ENCODE peak calls at places on chromosomes 16 and 17, in six cellular contexts. G is fibroblast of lung, P is tibial nerve, M is IMR-90, U is left lung, A is thoracic aorta. Q is an unnamed sample. For H3K36me3 and H3K4me1, the result is how much of the 10 kb centered on the place peaks cover.

GRCh38 chr16:56289862-56290261 is 98.6 kb downstream of the GNAO1 start:
- DNase-seq in G (no peak), A (no peak), P (no peak), U (no peak), M (no peak), Q (no peak)

GRCh38 chr16:71781741-71782140 is 26.9 kb downstream of the AP1G1 start:
- DNase-seq in G (peak), M (peak), P (no peak), U (no peak), A (no peak), Q (no peak)

GRCh38 chr17:57294629-57295501 is 38.5 kb downstream of the MSI2 start:
- DNase-seq in P (no peak), A (no peak), U (no peak), G (peak), M (peak), Q (no peak)

GRCh38 chr16:27304102-27304501 is 9.7 kb upstream of the IL4R start:
- DNase-seq in A (no peak), U (no peak), M (no peak), P (no peak), G (no peak), Q (no peak)

GRCh38 chr17:41917192-41917591 is 1.6 kb downstream of the ACLY start:
- DNase-seq in M (peak), G (peak), A (no peak), U (no peak), P (peak), Q (peak)

GRCh38 chr17:60604686-60605334 is 4.8 kb downstream of the PPM1D start:
- DNase-seq in P (no peak), M (peak), U (no peak), A (peak), G (peak), Q (no peak)

GRCh38 chr17:35878361-35878760 is 1.8 kb downstream of the CCL5 start:
- DNase-seq in M (no peak), P (no peak), U (no peak), A (no peak), G (no peak), Q (no peak)

GRCh38 chr16:47316686-47317085 is 144.2 kb downstream of the ITFG1 start:
- DNase-seq in M (no peak), G (no peak), U (no peak), P (no peak), A (no peak), Q (no peak)

GRCh38 chr16:48558269-48558915 is 51.6 kb downstream of the N4BP1 start:
- DNase-seq in M (peak), U (no peak), P (no peak), G (no peak), A (no peak), Q (no peak)

GRCh38 chr16:17784073-17784472 is 313.3 kb upstream of the XYLT1 start:
- DNase-seq in M (peak), G (peak), U (no peak), P (no peak), A (no peak), Q (no peak)

GRCh38 chr16:84761448-84762368 is 58.1 kb upstream of the CRISPLD2 start:
- DNase-seq in M (peak), U (no peak), P (no peak), A (no peak), G (peak), Q (no peak)

GRCh38 chr16:12518238-12519004 is 285.3 kb downstream of the CPPED1 start:
- DNase-seq in P (no peak), G (no peak), M (no peak), U (no peak), A (no peak), Q (no peak)

GRCh38 chr16:85554791-85555548 is 58.2 kb upstream of the GSE1 start:
- DNase-seq in U (peak), G (peak), P (no peak), A (peak), M (peak), Q (peak)

GRCh38 chr17:61251939-61252865 is 147.4 kb upstream of the TBX2 start:
- DNase-seq in A (peak), M (peak), G (peak), U (peak), P (peak), Q (peak)

GRCh38 chr16:89764711-89765201 is 43.4 kb downstream of the ZNF276 start:
- DNase-seq in M (no peak), U (no peak), G (no peak), A (peak), P (peak), Q (peak)

GRCh38 chr17:44925731-44926697 is 10.7 kb upstream of the GFAP start:
- DNase-seq in P (no peak), A (no peak), G (no peak), U (peak), M (no peak), Q (no peak)

GRCh38 chr16:7397901-7398300 is 65.3 kb downstream of the RBFOX1 start:
- DNase-seq in M (no peak), U (no peak), P (no peak), A (no peak), G (peak), Q (no peak)

GRCh38 chr16:89350701-89351380 is 133.3 kb downstream of the ZNF778 start:
- DNase-seq in U (no peak), M (peak), A (no peak), G (peak), P (no peak), Q (no peak)

GRCh38 chr16:75496546-75496945 is 1.3 kb upstream of the CHST6 start:
- DNase-seq in U (no peak), A (no peak), P (no peak), M (no peak), G (peak), Q (no peak)

DNA sequence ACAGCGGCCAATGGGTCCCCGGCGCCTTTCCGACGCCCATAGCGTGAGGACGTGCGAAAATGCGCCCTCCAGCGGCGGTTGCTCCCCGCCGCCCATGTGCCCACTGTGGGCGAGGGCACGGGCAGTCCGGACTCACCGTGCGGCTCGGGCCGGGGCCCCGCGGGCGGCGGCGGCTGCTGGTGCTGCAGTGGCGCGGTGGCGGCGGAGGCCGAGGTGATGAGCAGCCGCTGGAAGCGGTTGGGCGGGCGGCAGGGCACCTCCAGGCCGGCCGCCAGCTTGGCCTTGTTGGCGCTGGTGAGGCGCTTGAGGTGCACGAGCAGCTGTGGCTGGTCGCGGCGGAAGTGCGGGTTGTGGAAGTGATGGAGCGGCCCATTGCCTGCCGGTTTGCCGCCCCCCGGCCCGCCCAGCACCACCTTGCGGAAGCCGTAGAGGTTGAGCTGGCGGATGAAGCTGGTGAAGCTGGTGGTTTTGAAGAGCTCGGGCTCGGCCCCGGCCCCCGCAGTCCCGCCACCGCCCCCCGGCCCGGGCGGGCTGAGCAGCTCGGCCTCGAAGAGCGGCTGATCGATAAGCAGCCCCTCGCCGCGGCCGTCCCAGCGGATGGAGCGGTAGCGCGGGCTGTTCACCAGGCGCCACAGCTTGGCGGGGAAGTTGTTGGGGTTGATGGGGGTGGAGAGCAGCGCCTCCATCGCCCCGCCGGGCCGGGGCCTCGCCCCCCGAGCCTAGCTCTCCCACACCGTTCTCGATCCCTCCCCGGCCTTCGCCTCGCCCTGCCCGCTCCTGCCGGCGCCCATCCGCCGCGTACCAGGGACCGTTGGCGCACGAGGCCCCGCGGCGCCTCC is at the start of gene HSF5:
- DNase-seq in A (no peak), U (peak), P (no peak), M (no peak), G (peak), Q (peak)
- H3K4me3 ChIP-seq in A (peak), U (peak), P (peak), M (no peak), G (no peak), Q (peak)

GRCh38 chr16:81699596-81699995 is 79.5 kb upstream of the PLCG2 start:
- DNase-seq in M (no peak), U (peak), A (no peak), P (no peak), G (no peak), Q (no peak)

GRCh38 chr16:81697321-81697885 is 81.7 kb upstream of the PLCG2 start:
- DNase-seq in M (peak), P (no peak), U (peak), A (no peak), G (peak), Q (no peak)

GRCh38 chr16:81696136-81696958 is 82.7 kb upstream of the PLCG2 start:
- DNase-seq in M (no peak), P (no peak), A (no peak), G (no peak), U (peak), Q (no peak)

GRCh38 chr16:81696959-81697293 is 82.2 kb upstream of the PLCG2 start:
- DNase-seq in A (no peak), U (peak), P (no peak), G (no peak), M (no peak), Q (no peak)

GRCh38 chr16:81697886-81698635 is 81.0 kb upstream of the PLCG2 start:
- DNase-seq in P (no peak), M (no peak), G (peak), U (peak), A (no peak), Q (no peak)
- H3K36me3 ChIP-seq in P (half or more), M (under half), G (under half), U (half or more), A (under half), Q (under half)

GRCh38 chr17:1643999-1644492 is 1.5 kb downstream of the SCARF1 start:
- DNase-seq in M (no peak), G (peak), P (no peak), U (no peak), A (no peak), Q (no peak)

GRCh38 chr17:1643293-1643998 is 2.1 kb downstream of the SCARF1 start:
- DNase-seq in P (no peak), A (no peak), M (no peak), U (peak), G (no peak), Q (peak)

GRCh38 chr17:1645207-1646171 is at the start of gene SCARF1:
- DNase-seq in A (no peak), M (no peak), G (no peak), U (peak), P (peak), Q (peak)

GRCh38 chr17:1646199-1646875 is 805 bp upstream of the SCARF1 start:
- DNase-seq in A (no peak), M (no peak), P (no peak), U (peak), G (no peak), Q (no peak)

DNA sequence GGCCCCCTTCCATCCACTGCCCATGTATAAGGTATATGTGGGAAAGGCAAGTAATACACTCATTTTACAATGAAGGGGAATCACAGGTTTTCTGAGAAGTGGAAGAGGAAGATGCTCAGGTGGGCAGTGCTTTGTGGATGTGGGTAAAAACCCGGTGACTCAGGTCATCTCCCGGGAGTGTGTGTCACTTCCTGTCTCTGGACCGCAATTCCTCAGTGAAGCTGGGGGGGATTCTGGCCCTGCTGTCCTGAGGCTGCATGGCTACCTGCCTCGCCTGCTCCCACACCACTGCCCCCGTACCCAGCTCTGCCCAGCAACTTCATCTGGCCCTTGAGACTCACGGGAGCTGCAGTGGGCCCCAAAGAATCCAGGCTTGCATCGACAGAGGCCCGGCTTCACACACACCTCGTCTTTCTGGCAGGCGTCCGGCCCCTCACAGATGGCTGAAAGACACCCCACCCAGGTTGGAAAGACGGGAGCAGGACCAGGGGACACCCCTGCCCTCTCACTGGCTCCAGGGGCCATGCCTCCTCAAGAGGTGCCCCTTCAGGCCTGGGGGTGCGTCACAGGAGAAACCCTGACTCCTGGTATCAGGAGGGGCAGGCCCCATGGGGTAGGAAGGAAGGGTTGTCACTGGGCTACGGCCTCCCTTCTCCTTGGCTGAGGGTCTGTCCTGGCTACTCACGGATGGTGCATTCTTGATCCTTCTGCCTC is 882 bp downstream of the SCARF1 start:
- DNase-seq in U (peak), A (no peak), P (no peak), G (peak), M (peak), Q (no peak)
- H3K4me1 ChIP-seq in U (half or more), A (under half), P (under half), G (under half), M (under half), Q (under half)

GRCh38 chr17:77428020-77428781 is 287.4 kb downstream of the SEC14L1 start:
- DNase-seq in G (no peak), A (no peak), U (no peak), P (no peak), M (no peak), Q (no peak)
- H3K4me3 ChIP-seq in G (no peak), A (no peak), U (no peak), P (no peak), M (no peak), Q (no peak)

GRCh38 chr16:50229149-50229726 is 37.1 kb upstream of the ADCY7 start:
- DNase-seq in A (no peak), P (no peak), G (no peak), M (no peak), U (no peak), Q (no peak)
- H3K36me3 ChIP-seq in A (under half), P (half or more), G (under half), M (under half), U (half or more), Q (under half)

GRCh38 chr16:51180719-51181494 is 29.8 kb upstream of the SALL1 start:
- DNase-seq in G (no peak), M (no peak), P (no peak), A (no peak), U (no peak), Q (no peak)
- H3K4me1 ChIP-seq in G (under half), M (under half), P (under half), A (under half), U (under half), Q (under half)

DNA sequence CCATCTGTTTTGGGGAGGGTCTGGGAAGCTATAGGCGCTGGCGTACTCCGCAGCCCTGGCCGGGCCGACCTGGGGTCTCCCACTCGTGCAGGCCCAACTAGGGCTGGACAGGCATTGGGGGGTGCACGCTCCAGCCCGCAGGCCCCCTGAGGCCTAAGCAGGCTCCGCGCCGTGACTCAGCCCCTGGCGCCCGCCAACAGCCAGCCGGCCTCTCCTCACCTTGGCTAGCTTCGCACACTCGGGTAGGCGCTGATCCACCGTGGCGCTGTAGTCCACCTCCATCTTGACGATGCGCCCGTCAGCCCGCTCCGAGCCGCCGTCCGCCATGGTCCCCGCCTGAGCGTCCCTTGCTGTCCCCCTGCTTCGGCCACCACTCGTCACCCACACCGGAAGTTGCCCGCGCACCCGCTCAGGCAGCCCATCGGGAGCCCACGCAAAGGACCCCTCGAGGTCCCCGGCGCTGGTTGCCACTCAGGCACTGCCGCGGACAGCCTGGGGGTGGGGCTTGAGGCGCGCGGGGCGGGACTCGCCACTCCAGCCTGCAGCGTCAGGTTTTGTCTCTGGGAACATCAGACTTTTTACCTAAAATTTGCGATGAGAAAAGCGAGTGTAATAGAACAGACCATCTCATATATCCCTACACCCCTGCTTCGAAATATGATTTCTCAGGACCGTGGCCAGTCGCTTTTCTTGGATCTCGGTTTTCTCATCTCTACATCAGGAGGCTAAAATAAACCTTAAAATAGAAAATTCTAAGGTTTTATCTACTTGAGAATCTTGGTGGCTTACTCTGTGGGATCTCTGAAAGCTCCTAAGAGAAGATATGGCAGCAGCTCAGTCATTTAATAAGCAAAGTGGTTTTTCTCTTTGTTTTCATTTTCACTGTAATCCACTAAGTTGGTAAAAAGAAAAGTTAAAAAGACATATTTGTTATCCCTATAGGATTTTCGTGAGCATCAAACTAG is at the start of gene PSMD12:
- DNase-seq in P (peak), A (peak), G (peak), M (peak), U (peak), Q (peak)
- H3K4me3 ChIP-seq in P (peak), A (peak), G (peak), M (peak), U (peak), Q (peak)

Q was measured in testis.